ENCODE peak calls at places on chromosome 20, in seven cellular contexts. L is keratinocyte, F is neural progenitor cell, I is heart left ventricle, S is retinal pigment epithelial cell, G is thyroid gland, V is breast epithelium. M is an unnamed sample.

GRCh38 chr20:62309947-62310756 is 7.4 kb downstream of the ADRM1 start:
- DNase-seq in L (no peak), F (no peak), I (no peak), S (no peak), G (no peak), V (no peak), M (no peak)

GRCh38 chr20:57315964-57316480 is 13.6 kb upstream of the SPO11 start:
- DNase-seq in L (no peak), F (no peak), I (no peak), S (no peak), G (no peak), V (no peak), M (peak; percentile 44)

GRCh38 chr20:22815584-22815983 is 219.5 kb upstream of the SSTR4 start:
- DNase-seq in L (no peak), F (peak; percentile 50), I (no peak), S (no peak), G (no peak), V (no peak), M (no peak)

GRCh38 chr20:33351696-33352095 is 49.6 kb downstream of the CDK5RAP1 start:
- DNase-seq in L (no peak), F (no peak), I (no peak), S (no peak), G (no peak), V (no peak), M (no peak)

GRCh38 chr20:57782631-57783041 is 72.8 kb upstream of the PMEPA1 start:
- DNase-seq in L (no peak), F (no peak), I (no peak), S (no peak), G (no peak), V (no peak), M (no peak)

GRCh38 chr20:58659841-58660240 is 8.8 kb downstream of the STX16 start:
- DNase-seq in L (no peak), F (no peak), I (no peak), S (no peak), G (no peak), V (no peak), M (no peak)

GRCh38 chr20:50996901-50997830 is 25.7 kb downstream of the KCNG1 start:
- DNase-seq in L (no peak), F (no peak), I (no peak), S (peak; percentile 62), G (no peak), V (no peak), M (no peak)

GRCh38 chr20:2282181-2282580 is 13.6 kb upstream of the TGM3 start:
- DNase-seq in L (no peak), F (no peak), I (no peak), S (no peak), G (no peak), V (no peak), M (no peak)

GRCh38 chr20:41035207-41035606 is 6.6 kb downstream of the TOP1 start:
- DNase-seq in L (no peak), F (no peak), I (no peak), S (no peak), G (no peak), V (no peak), M (no peak)

GRCh38 chr20:51327251-51327841 is 215.2 kb downstream of the NFATC2 start:
- DNase-seq in L (no peak), F (no peak), I (no peak), S (no peak), G (no peak), V (no peak), M (no peak)

GRCh38 chr20:50146214-50146613 is 7.3 kb downstream of the PEDS1 start:
- DNase-seq in L (no peak), F (no peak), I (no peak), S (no peak), G (no peak), V (no peak), M (no peak)

GRCh38 chr20:13684566-13685222 is 46.0 kb upstream of the TASP1 start:
- DNase-seq in L (no peak), F (no peak), I (no peak), S (no peak), G (no peak), V (no peak), M (no peak)

GRCh38 chr20:59525500-59526241 is 78.7 kb upstream of the PHACTR3 start:
- DNase-seq in L (no peak), F (peak; percentile 84), I (peak; percentile 70), S (no peak), G (peak; percentile 65), V (no peak), M (no peak)

GRCh38 chr20:16942702-16943101 is 194.5 kb downstream of the OTOR start:
- DNase-seq in L (no peak), F (no peak), I (no peak), S (no peak), G (peak; percentile 6), V (no peak), M (no peak)

GRCh38 chr20:57020364-57020763 is 246.1 kb downstream of the BMP7 start:
- DNase-seq in L (no peak), F (no peak), I (no peak), S (no peak), G (no peak), V (no peak), M (no peak)

GRCh38 chr20:41309817-41310216 is 7.7 kb downstream of the ZHX3 start:
- DNase-seq in L (no peak), F (no peak), I (no peak), S (no peak), G (no peak), V (no peak), M (no peak)

GRCh38 chr20:7722564-7722963 is 217.7 kb downstream of the HAO1 start:
- DNase-seq in L (no peak), F (no peak), I (no peak), S (no peak), G (no peak), V (no peak), M (no peak)

GRCh38 chr20:62922451-62922921 is 3.8 kb downstream of the DIDO1 start:
- DNase-seq in L (no peak), F (no peak), I (no peak), S (no peak), G (no peak), V (no peak), M (no peak)

GRCh38 chr20:483791-484644 is 21.7 kb upstream of the TBC1D20 start:
- DNase-seq in L (no peak), F (no peak), I (peak; percentile 68), S (no peak), G (peak; percentile 69), V (no peak), M (no peak)

GRCh38 chr20:21808139-21808538 is 102.7 kb downstream of the PAX1 start:
- DNase-seq in L (no peak), F (no peak), I (no peak), S (no peak), G (no peak), V (no peak), M (no peak)

GRCh38 chr20:21809961-21810523 is 104.6 kb downstream of the PAX1 start:
- DNase-seq in L (no peak), F (no peak), I (no peak), S (no peak), G (no peak), V (no peak), M (no peak)

GRCh38 chr20:21804779-21805178 is 99.3 kb downstream of the PAX1 start:
- DNase-seq in L (no peak), F (no peak), I (no peak), S (no peak), G (peak; percentile 5), V (no peak), M (no peak)

GRCh38 chr20:21812384-21812783 is 106.9 kb downstream of the PAX1 start:
- DNase-seq in L (no peak), F (no peak), I (no peak), S (no peak), G (peak; percentile 55), V (no peak), M (no peak)

DNA sequence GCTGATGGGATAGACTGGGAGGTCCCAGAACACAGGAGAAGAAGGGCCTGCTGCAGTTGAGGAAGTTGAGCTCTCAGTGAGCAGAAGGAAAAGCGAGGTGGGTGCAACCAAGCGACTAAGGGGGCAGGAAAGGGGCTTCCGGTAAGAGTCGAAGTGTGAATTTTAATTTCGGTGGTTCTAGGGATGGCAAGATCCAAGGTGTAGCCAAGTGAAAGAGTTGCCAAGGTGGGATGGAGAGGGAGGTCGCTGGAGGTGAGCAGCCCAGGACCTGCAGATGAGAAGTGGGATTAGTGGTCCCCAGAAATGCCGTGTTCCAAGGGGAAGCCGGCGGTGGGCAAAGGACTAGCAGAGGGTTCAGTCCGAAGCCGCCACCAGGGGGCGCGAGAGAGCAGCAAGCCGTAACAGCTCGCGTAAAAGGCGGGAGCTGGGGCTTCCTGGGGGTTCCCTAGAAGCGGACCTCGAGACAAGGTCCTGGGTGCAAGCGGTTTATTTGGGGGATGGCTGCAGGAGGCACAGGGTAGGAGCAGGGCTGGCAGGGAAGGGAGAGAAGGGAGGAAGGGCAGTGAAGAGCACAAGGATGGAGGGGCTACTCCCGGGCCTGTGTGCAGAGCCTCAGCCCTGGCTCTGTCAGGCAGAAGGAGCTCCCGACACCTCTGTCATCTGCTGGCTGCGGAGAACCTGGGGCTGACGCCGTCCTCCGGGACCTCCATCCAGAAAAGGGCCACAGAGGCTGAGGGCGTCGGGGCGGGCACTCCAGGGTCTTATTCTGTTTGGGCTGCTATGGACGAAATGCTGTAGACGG is 103.6 kb downstream of the PAX1 start:
- DNase-seq in L (no peak), F (peak; percentile 83), I (peak; percentile 76), S (no peak), G (peak; percentile 62), V (peak; percentile 61), M (no peak)
- TF ChIP-seq CTCF in L (peak; percentile 46), F (peak; percentile 90), I (peak; percentile 57), S (peak; percentile 14), G (peak; percentile 52), V (peak; percentile 37), M (peak; percentile 47)

DNA sequence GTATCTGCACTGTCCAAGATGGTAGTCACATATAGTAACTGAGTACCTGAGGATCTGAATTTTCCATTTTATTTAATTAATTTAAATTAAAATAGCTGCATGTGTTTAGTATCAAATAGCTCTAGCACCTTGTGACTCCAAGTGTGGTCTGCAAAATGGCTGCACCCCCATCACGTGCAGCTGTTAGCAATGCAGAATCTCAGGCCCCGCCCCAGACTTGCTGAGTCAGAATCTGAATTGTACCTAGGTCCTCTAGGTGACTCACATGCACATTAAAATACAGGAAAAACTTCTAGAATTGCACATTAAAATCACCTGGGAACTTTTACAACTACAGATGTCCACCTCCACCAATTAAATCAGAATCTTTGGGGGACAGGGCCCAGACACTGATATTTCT is 19.2 kb upstream of the FAM83C start:
- DNase-seq in L (no peak), F (no peak), I (no peak), S (peak; percentile 48), G (no peak), V (no peak), M (no peak)
- TF ChIP-seq CTCF in L (no peak), F (no peak), I (no peak), S (no peak), G (no peak), V (no peak), M (no peak)

GRCh38 chr20:36775196-36775595 is 1.6 kb upstream of the DSN1 start:
- DNase-seq in L (no peak), F (no peak), I (no peak), S (no peak), G (peak; percentile 77), V (no peak), M (no peak)
- TF ChIP-seq CTCF in L (no peak), F (no peak), I (no peak), S (no peak), G (no peak), V (no peak), M (no peak)

DNA sequence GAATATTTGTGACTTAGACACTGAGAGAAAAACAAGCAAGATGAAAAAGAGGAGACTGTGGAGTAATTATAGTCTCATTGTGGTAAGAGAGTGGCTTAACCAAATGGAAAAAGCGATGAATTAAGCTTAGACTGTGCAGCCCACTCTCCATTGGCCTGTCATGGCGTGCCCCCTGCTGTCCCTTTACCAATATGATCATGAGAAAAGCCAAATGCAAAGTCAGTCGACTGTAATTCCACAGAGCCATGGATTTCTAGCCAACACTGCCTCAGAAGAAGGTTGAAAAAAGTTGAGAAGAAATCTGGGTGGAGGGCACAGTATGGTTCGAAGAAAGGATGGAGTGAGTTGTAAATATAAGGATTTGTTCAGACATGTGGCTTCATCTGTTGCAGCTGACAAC is 251.3 kb downstream of the DOK5 start:
- DNase-seq in L (no peak), F (no peak), I (no peak), S (no peak), G (no peak), V (no peak), M (no peak)
- TF ChIP-seq CTCF in L (no peak), F (no peak), I (no peak), S (no peak), G (no peak), V (no peak), M (no peak)